ENCODE peak calls at places on chromosomes 3 and 15, in six cellular contexts. One of them, this sample, is unnamed.

GRCh38 chr3:104885214-104885814 is 481.4 kb upstream of the ALCAM start:
- DNase-seq in neuronal stem cell: no peak
- DNase-seq in H9: no peak
- DNase-seq in H1: no peak
- DNase-seq in trophoblast cell: no peak
- DNase-seq in mesenchymal stem cell: peak
- DNase-seq in this sample: peak

GRCh38 chr3:12405432-12406272 is 78.6 kb upstream of the TSEN2 start:
- DNase-seq in neuronal stem cell: no peak
- DNase-seq in H9: no peak
- DNase-seq in H1: no peak
- DNase-seq in trophoblast cell: peak
- DNase-seq in mesenchymal stem cell: peak
- DNase-seq in this sample: peak

GRCh38 chr15:89002281-89002761 is 85.9 kb upstream of the ABHD2 start:
- DNase-seq in neuronal stem cell: no peak
- DNase-seq in H9: no peak
- DNase-seq in H1: no peak
- DNase-seq in trophoblast cell: no peak
- DNase-seq in mesenchymal stem cell: peak
- DNase-seq in this sample: peak

GRCh38 chr15:39336926-39337325 is 244.0 kb upstream of the THBS1 start:
- DNase-seq in neuronal stem cell: no peak
- DNase-seq in H9: no peak
- DNase-seq in H1: no peak
- DNase-seq in trophoblast cell: no peak
- DNase-seq in mesenchymal stem cell: peak
- DNase-seq in this sample: no peak

GRCh38 chr3:97892852-97893251 is 71.0 kb downstream of the CRYBG3 start:
- DNase-seq in neuronal stem cell: no peak
- DNase-seq in H9: no peak
- DNase-seq in H1: no peak
- DNase-seq in trophoblast cell: no peak
- DNase-seq in mesenchymal stem cell: no peak
- DNase-seq in this sample: no peak

GRCh38 chr3:17894434-17895060 is 152.1 kb upstream of the TBC1D5 start:
- DNase-seq in neuronal stem cell: peak
- DNase-seq in H9: peak
- DNase-seq in H1: peak
- DNase-seq in trophoblast cell: no peak
- DNase-seq in mesenchymal stem cell: peak
- DNase-seq in this sample: peak

GRCh38 chr3:149534671-149535394 is 60.3 kb downstream of the TM4SF4 start:
- DNase-seq in neuronal stem cell: no peak
- DNase-seq in H9: no peak
- DNase-seq in H1: no peak
- DNase-seq in trophoblast cell: no peak
- DNase-seq in mesenchymal stem cell: peak
- DNase-seq in this sample: peak

GRCh38 chr15:99427210-99427609 is 138.6 kb upstream of the MEF2A start:
- DNase-seq in neuronal stem cell: no peak
- DNase-seq in H9: no peak
- DNase-seq in H1: no peak
- DNase-seq in trophoblast cell: no peak
- DNase-seq in mesenchymal stem cell: no peak
- DNase-seq in this sample: no peak

GRCh38 chr15:89122532-89123525 is 34.6 kb downstream of the ABHD2 start:
- DNase-seq in neuronal stem cell: no peak
- DNase-seq in H9: no peak
- DNase-seq in H1: no peak
- DNase-seq in trophoblast cell: no peak
- DNase-seq in mesenchymal stem cell: no peak
- DNase-seq in this sample: peak

GRCh38 chr3:117439812-117440211 is 730.2 kb downstream of the TUSC7 start:
- DNase-seq in neuronal stem cell: peak
- DNase-seq in H9: no peak
- DNase-seq in H1: no peak
- DNase-seq in trophoblast cell: no peak
- DNase-seq in mesenchymal stem cell: peak
- DNase-seq in this sample: peak

GRCh38 chr15:100502651-100503050 is 26.1 kb downstream of the CERS3 start:
- DNase-seq in neuronal stem cell: no peak
- DNase-seq in H9: no peak
- DNase-seq in H1: no peak
- DNase-seq in trophoblast cell: no peak
- DNase-seq in mesenchymal stem cell: no peak
- DNase-seq in this sample: no peak

GRCh38 chr15:52306270-52306669 is 10.7 kb upstream of the MYO5C start:
- DNase-seq in neuronal stem cell: no peak
- DNase-seq in H9: no peak
- DNase-seq in H1: no peak
- DNase-seq in trophoblast cell: no peak
- DNase-seq in mesenchymal stem cell: peak
- DNase-seq in this sample: peak

GRCh38 chr3:160398820-160399346 is at the start of gene IFT80:
- DNase-seq in neuronal stem cell: peak
- DNase-seq in H9: peak
- DNase-seq in H1: peak
- DNase-seq in trophoblast cell: peak
- DNase-seq in mesenchymal stem cell: peak
- DNase-seq in this sample: peak
- H2BK120ac ChIP-seq in neuronal stem cell: peak
- H2BK120ac ChIP-seq in H9: no peak
- H2BK120ac ChIP-seq in H1: no peak
- H2BK120ac ChIP-seq in trophoblast cell: peak
- H2BK120ac ChIP-seq in mesenchymal stem cell: peak
- H2BK120ac ChIP-seq in this sample: peak

GRCh38 chr3:59167756-59168155 is 117.9 kb upstream of the CFAP20DC start:
- DNase-seq in neuronal stem cell: no peak
- DNase-seq in H9: no peak
- DNase-seq in H1: no peak
- DNase-seq in trophoblast cell: no peak
- DNase-seq in mesenchymal stem cell: no peak
- DNase-seq in this sample: no peak
- H4K91ac ChIP-seq in neuronal stem cell: no peak
- H4K91ac ChIP-seq in H9: no peak
- H4K91ac ChIP-seq in H1: no peak
- H4K91ac ChIP-seq in trophoblast cell: no peak
- H4K91ac ChIP-seq in mesenchymal stem cell: no peak
- H4K91ac ChIP-seq in this sample: no peak

DNA sequence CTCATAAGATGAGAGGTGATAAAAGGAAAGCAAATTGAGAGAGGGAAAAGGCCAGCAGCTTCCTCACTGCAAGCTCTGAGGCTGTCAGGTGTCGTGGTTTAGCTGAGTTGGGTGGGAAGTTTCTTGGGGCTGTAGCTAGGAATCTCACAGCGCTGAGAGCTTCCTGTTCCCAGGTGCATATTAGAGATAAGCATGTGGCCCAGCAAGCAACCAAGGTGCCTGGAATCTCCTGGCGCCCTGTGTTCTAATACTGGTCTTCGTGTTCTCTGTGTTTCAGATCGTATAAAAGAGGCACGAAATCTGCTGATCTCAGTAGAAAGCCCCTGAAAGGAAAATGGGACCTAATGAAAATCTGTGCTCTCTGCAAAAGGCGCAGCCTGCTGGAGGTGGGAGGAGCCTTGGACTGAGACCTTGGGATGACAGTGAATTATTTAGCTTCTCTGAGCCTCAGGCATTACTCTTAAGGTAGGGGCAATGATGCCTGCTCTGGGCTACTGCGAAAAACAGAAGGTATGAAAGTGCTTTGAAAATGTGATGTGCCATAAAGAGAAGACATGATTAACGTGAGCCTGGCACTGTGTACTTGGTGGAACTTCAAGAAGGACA is 499.9 kb downstream of the TBL1XR1 start:
- DNase-seq in neuronal stem cell: no peak
- DNase-seq in H9: peak
- DNase-seq in H1: no peak
- DNase-seq in trophoblast cell: peak
- DNase-seq in mesenchymal stem cell: no peak
- DNase-seq in this sample: no peak
- H2BK120ac ChIP-seq in neuronal stem cell: no peak
- H2BK120ac ChIP-seq in H9: no peak
- H2BK120ac ChIP-seq in H1: no peak
- H2BK120ac ChIP-seq in trophoblast cell: no peak
- H2BK120ac ChIP-seq in mesenchymal stem cell: no peak
- H2BK120ac ChIP-seq in this sample: no peak

GRCh38 chr3:100400424-100400781 is 486 bp downstream of the TOMM70 start:
- DNase-seq in neuronal stem cell: peak
- DNase-seq in H9: no peak
- DNase-seq in H1: peak
- DNase-seq in trophoblast cell: peak
- DNase-seq in mesenchymal stem cell: peak
- DNase-seq in this sample: peak

GRCh38 chr3:100399341-100400071 is 1.4 kb downstream of the TOMM70 start:
- DNase-seq in neuronal stem cell: no peak
- DNase-seq in H9: no peak
- DNase-seq in H1: no peak
- DNase-seq in trophoblast cell: no peak
- DNase-seq in mesenchymal stem cell: no peak
- DNase-seq in this sample: no peak

GRCh38 chr3:100400782-100401673 is at the start of the genes LNP1 and TOMM70:
- DNase-seq in neuronal stem cell: peak
- DNase-seq in H9: peak
- DNase-seq in H1: peak
- DNase-seq in trophoblast cell: peak
- DNase-seq in mesenchymal stem cell: peak
- DNase-seq in this sample: peak

GRCh38 chr3:100402150-100402706 is 889 bp downstream of the LNP1 start:
- DNase-seq in neuronal stem cell: no peak
- DNase-seq in H9: no peak
- DNase-seq in H1: no peak
- DNase-seq in trophoblast cell: no peak
- DNase-seq in mesenchymal stem cell: peak
- DNase-seq in this sample: peak

GRCh38 chr3:100401674-100402036 is 316 bp downstream of the LNP1 start:
- DNase-seq in neuronal stem cell: no peak
- DNase-seq in H9: no peak
- DNase-seq in H1: no peak
- DNase-seq in trophoblast cell: peak
- DNase-seq in mesenchymal stem cell: no peak
- DNase-seq in this sample: peak
- H4K91ac ChIP-seq in neuronal stem cell: no peak
- H4K91ac ChIP-seq in H9: no peak
- H4K91ac ChIP-seq in H1: peak
- H4K91ac ChIP-seq in trophoblast cell: peak
- H4K91ac ChIP-seq in mesenchymal stem cell: peak
- H4K91ac ChIP-seq in this sample: peak